ENCODE peak calls at places on chromosomes 6 and 20, in seven cellular contexts. X, G, S, W, A, Y and J are unnamed samples.

GRCh38 chr6:169654590-169655391 is 47.0 kb downstream of the WDR27 start:
- DNase-seq in W (peak; percentile 48), A (peak; percentile 64), S (peak; percentile 81), G (peak; percentile 32), Y (no peak), X (peak; percentile 66), J (peak; percentile 70)

GRCh38 chr20:20737158-20737557 is 24.7 kb upstream of the RALGAPA2 start:
- DNase-seq in A (no peak), X (no peak), W (no peak), Y (no peak), G (no peak), S (no peak), J (peak; percentile 22)

GRCh38 chr6:39051399-39052122 is 3.0 kb downstream of the GLP1R start:
- DNase-seq in Y (no peak), S (no peak), X (no peak), A (no peak), W (no peak), G (no peak), J (no peak)

GRCh38 chr20:38190936-38191371 is 25.9 kb upstream of the TGM2 start:
- DNase-seq in Y (no peak), W (no peak), A (no peak), S (no peak), G (no peak), X (no peak), J (no peak)

GRCh38 chr6:134161036-134161435 is 108.6 kb upstream of the SLC2A12 start:
- DNase-seq in X (no peak), G (no peak), A (no peak), W (no peak), S (no peak), Y (no peak), J (no peak)

GRCh38 chr6:1066449-1066848 is 245.4 kb upstream of the FOXQ1 start:
- DNase-seq in W (no peak), Y (no peak), S (no peak), X (no peak), G (no peak), A (no peak), J (no peak)

GRCh38 chr6:7909323-7910276 is 988 bp downstream of the TXNDC5 start:
- DNase-seq in A (peak; percentile 74), S (peak; percentile 71), W (no peak), G (peak; percentile 46), Y (no peak), X (no peak), J (peak; percentile 62)

GRCh38 chr6:66226099-66226498 is 519.1 kb upstream of the EYS start:
- DNase-seq in W (no peak), G (peak; percentile 14), X (no peak), A (no peak), Y (no peak), S (no peak), J (no peak)

GRCh38 chr20:25125636-25126035 is 43.7 kb upstream of the VSX1 start:
- DNase-seq in X (no peak), W (no peak), A (no peak), G (no peak), Y (no peak), S (no peak), J (no peak)

GRCh38 chr6:92623441-92623840 is 795.9 kb downstream of the EPHA7 start:
- DNase-seq in G (no peak), S (no peak), A (peak; percentile 8), Y (no peak), W (no peak), X (no peak), J (no peak)

GRCh38 chr6:157221049-157221816 is 102.1 kb downstream of the TMEM242 start:
- DNase-seq in Y (no peak), X (peak; percentile 79), W (no peak), G (peak; percentile 70), A (peak; percentile 82), S (peak; percentile 92), J (peak; percentile 80)
- TF ChIP-seq CTCF in Y (no peak), X (no peak), W (no peak), G (no peak), A (no peak), S (peak; percentile 17), J (no peak)

GRCh38 chr20:32570401-32571190 is 14.5 kb downstream of the NOL4L start:
- DNase-seq in G (no peak), Y (no peak), W (no peak), S (no peak), X (no peak), A (no peak), J (no peak)

GRCh38 chr20:32571566-32571965 is 13.6 kb downstream of the NOL4L start:
- DNase-seq in W (no peak), G (no peak), X (no peak), S (no peak), Y (no peak), A (no peak), J (no peak)

GRCh38 chr20:32573167-32573851 is 11.8 kb downstream of the NOL4L start:
- DNase-seq in G (no peak), S (no peak), X (no peak), W (no peak), Y (no peak), A (no peak), J (no peak)

GRCh38 chr20:32574296-32575226 is 10.6 kb downstream of the NOL4L start:
- DNase-seq in Y (no peak), X (no peak), A (no peak), S (no peak), G (peak; percentile 69), W (peak; percentile 63), J (no peak)

GRCh38 chr20:32572271-32572968 is 12.7 kb downstream of the NOL4L start:
- DNase-seq in G (no peak), Y (no peak), S (no peak), W (no peak), X (no peak), A (no peak), J (no peak)
- TF ChIP-seq CTCF in G (no peak), Y (no peak), S (no peak), W (no peak), X (no peak), A (no peak), J (no peak)

GRCh38 chr6:34062815-34063214 is 83.1 kb downstream of the GRM4 start:
- DNase-seq in S (no peak), Y (no peak), W (no peak), X (no peak), G (no peak), A (no peak), J (no peak)
- TF ChIP-seq CTCF in S (no peak), Y (no peak), W (peak; percentile 29), X (no peak), G (no peak), A (peak; percentile 24), J (peak; percentile 10)

DNA sequence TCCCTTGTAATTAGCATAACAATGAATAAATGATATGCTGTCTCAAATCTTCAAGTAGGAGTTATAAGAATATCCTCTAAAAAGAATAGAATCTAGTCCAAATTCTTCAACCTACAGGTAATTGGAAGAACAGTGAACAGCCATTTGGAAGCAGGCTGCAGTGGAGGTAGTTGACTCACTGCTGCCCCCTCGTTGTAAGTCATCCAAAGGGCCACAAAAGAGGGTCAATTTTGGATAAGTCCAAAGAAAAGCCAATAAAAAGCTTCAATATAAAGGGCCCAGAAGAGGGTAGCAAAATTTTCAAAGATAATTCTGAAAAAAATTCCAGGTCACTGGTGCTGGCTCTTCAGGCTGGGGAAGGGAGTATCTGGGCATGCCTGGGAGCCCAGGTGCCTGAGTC is 60.8 kb upstream of the SSTR4 start:
- DNase-seq in X (no peak), A (no peak), W (no peak), S (no peak), Y (no peak), G (peak; percentile 60), J (peak; percentile 36)
- TF ChIP-seq CTCF in X (no peak), A (peak; percentile 31), W (peak; percentile 11), S (peak; percentile 27), Y (no peak), G (peak; percentile 40), J (peak; percentile 49)

GRCh38 chr6:14281831-14282230 is 164.3 kb downstream of the CD83 start:
- DNase-seq in S (no peak), Y (no peak), W (no peak), X (no peak), G (no peak), A (no peak), J (no peak)

GRCh38 chr6:14282854-14283505 is 165.4 kb downstream of the CD83 start:
- DNase-seq in X (no peak), A (no peak), S (no peak), G (no peak), W (no peak), Y (no peak), J (no peak)

GRCh38 chr6:14280006-14280510 is 162.5 kb downstream of the CD83 start:
- DNase-seq in G (no peak), W (no peak), Y (no peak), X (no peak), S (no peak), A (no peak), J (no peak)

GRCh38 chr6:14282326-14282725 is 164.8 kb downstream of the CD83 start:
- DNase-seq in Y (no peak), A (no peak), X (no peak), W (no peak), G (no peak), S (no peak), J (no peak)

DNA sequence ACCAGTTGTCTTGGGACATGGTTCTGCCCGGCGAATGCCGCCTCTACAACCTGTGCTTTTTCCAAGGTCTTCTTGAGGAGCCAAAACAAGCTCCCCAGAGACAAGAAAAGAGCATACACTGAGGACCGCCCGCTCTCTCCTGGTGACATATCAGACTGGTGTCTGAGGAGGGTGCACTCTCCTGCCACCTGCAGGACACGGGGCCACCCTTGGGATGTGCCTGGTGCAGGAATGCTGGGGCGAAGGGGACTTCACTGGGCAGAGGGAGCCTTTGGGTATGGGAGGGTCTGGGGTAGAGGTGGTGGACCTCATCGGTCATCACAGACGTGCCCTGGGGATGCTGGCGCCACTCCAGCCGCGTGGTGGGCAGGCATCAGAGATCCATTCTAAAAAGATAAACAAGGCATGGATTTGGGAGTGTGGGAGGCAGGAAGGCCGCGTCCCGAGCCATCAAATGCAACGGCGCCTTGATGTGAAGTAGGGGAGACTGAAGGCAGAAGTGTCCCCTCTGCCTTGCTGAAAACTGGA is 163.3 kb downstream of the CD83 start:
- DNase-seq in A (no peak), Y (no peak), G (no peak), W (no peak), S (no peak), X (no peak), J (no peak)
- TF ChIP-seq CTCF in A (no peak), Y (no peak), G (no peak), W (no peak), S (no peak), X (no peak), J (no peak)